ENCODE peak calls at places on chromosomes 2 and 18, in four cellular contexts. Y is left ventricle myocardium inferior, A is tibial artery, R is choroid plexus epithelial cell. G is an unnamed sample.
A peak's percentile ranks its signal among the peaks of the same experiment; 100 is the strongest.

GRCh38 chr2:35973132-35973736 is 382.3 kb upstream of the CRIM1 start:
- DNase-seq in A (no peak), R (peak; percentile 69), Y (no peak), G (peak; percentile 26)

GRCh38 chr2:74267068-74267467 is 68.7 kb downstream of the MTHFD2 start:
- DNase-seq in Y (no peak), R (no peak), A (no peak), G (no peak)

GRCh38 chr2:182068811-182069210 is 83.2 kb downstream of the PPP1R1C start:
- DNase-seq in Y (no peak), A (no peak), R (peak; percentile 40), G (no peak)

GRCh38 chr2:43406643-43407042 is 180.2 kb upstream of the ZFP36L2 start:
- DNase-seq in Y (no peak), R (no peak), A (no peak), G (no peak)

GRCh38 chr18:35432565-35433001 is 55.4 kb upstream of the ZNF396 start:
- DNase-seq in Y (no peak), A (no peak), R (peak; percentile 28), G (peak; percentile 24)

GRCh38 chr2:206989306-206989705 is 50.0 kb downstream of the CPO start:
- DNase-seq in A (no peak), Y (peak; percentile 25), R (peak; percentile 49), G (peak; percentile 18)

GRCh38 chr2:43452318-43452731 is 143.5 kb downstream of the THADA start:
- DNase-seq in Y (no peak), R (no peak), A (no peak), G (no peak)

GRCh38 chr2:235594041-235594440 is 100.2 kb downstream of the AGAP1 start:
- DNase-seq in Y (no peak), R (peak; percentile 95), A (no peak), G (peak; percentile 82)

GRCh38 chr18:44733069-44733753 is 52.5 kb downstream of the SETBP1 start:
- DNase-seq in R (peak; percentile 73), Y (no peak), A (no peak), G (peak; percentile 92)

GRCh38 chr2:59706729-59707128 is 846.7 kb downstream of the BCL11A start:
- DNase-seq in R (no peak), Y (no peak), A (no peak), G (no peak)

GRCh38 chr2:158189526-158189925 is 87.8 kb downstream of the UPP2 start:
- DNase-seq in R (no peak), A (no peak), Y (no peak), G (no peak)

GRCh38 chr2:147829106-147829505 is 15.7 kb upstream of the ACVR2A start:
- DNase-seq in A (no peak), Y (no peak), R (peak; percentile 92), G (peak; percentile 87)

GRCh38 chr2:85019121-85019520 is 48.2 kb downstream of the KCMF1 start:
- DNase-seq in Y (no peak), R (no peak), A (no peak), G (no peak)

GRCh38 chr18:40407913-40408312 is 1547.1 kb upstream of the PIK3C3 start:
- DNase-seq in A (no peak), R (peak; percentile 44), Y (no peak), G (peak; percentile 41)

GRCh38 chr2:19185061-19185460 is 173.4 kb downstream of the OSR1 start:
- DNase-seq in A (no peak), Y (no peak), R (peak; percentile 43), G (no peak)

GRCh38 chr2:217062774-217063173 is 202.9 kb upstream of the TNP1 start:
- DNase-seq in Y (no peak), A (no peak), R (no peak), G (no peak)

GRCh38 chr2:222514901-222515300 is 90.6 kb downstream of the SGPP2 start:
- DNase-seq in R (no peak), A (no peak), Y (no peak), G (no peak)

GRCh38 chr18:43013489-43013888 is 102.0 kb downstream of the RIT2 start:
- DNase-seq in A (no peak), R (peak; percentile 74), Y (no peak), G (peak; percentile 38)

GRCh38 chr2:194166818-194167217 is 1490.2 kb upstream of the SLC39A10 start:
- DNase-seq in Y (no peak), R (peak; percentile 56), A (no peak), G (peak; percentile 42)

GRCh38 chr2:234773129-234773528 is 178.7 kb upstream of the SH3BP4 start:
- DNase-seq in A (no peak), Y (no peak), R (no peak), G (no peak)

GRCh38 chr2:128347701-128348504 is 29.2 kb upstream of the HS6ST1 start:
- DNase-seq in A (peak; percentile 90), R (peak; percentile 31), Y (peak; percentile 75), G (peak; percentile 61)

GRCh38 chr18:63237911-63238710 is 81.5 kb downstream of the BCL2 start:
- DNase-seq in A (peak; percentile 74), Y (no peak), R (peak; percentile 97), G (peak; percentile 91)

GRCh38 chr18:73047688-73048087 is 179.9 kb upstream of the NETO1 start:
- DNase-seq in A (no peak), R (no peak), Y (no peak), G (no peak)

GRCh38 chr2:118013221-118013723 is 598 bp downstream of the CCDC93 start:
- DNase-seq in A (peak; percentile 68), Y (peak; percentile 54), R (peak; percentile 36), G (no peak)

GRCh38 chr2:128787616-128788015 is 468.9 kb upstream of the HS6ST1 start:
- DNase-seq in A (no peak), R (no peak), Y (no peak), G (no peak)

GRCh38 chr2:109223490-109223889 is 94.5 kb downstream of the SH3RF3 start:
- DNase-seq in A (no peak), Y (no peak), R (no peak), G (no peak)

GRCh38 chr2:159399716-159400525 is 113.4 kb upstream of the WDSUB1 start:
- DNase-seq in R (peak; percentile 12), Y (no peak), A (no peak), G (no peak)

GRCh38 chr18:21599585-21600525 is 649 bp downstream of the ESCO1 start:
- DNase-seq in A (peak; percentile 75), R (peak; percentile 12), Y (peak; percentile 45), G (peak; percentile 7)

GRCh38 chr2:217812170-217812569 is 190.6 kb downstream of the TNS1 start:
- DNase-seq in A (no peak), R (no peak), Y (no peak), G (no peak)

GRCh38 chr18:29160123-29160522 is 983.2 kb upstream of the CDH2 start:
- DNase-seq in A (no peak), R (no peak), Y (no peak), G (no peak)

GRCh38 chr2:17461087-17461475 is 57.2 kb downstream of the RAD51AP2 start:
- DNase-seq in R (no peak), Y (no peak), A (no peak), G (no peak)

GRCh38 chr2:62999905-63000304 is 50.7 kb upstream of the OTX1 start:
- DNase-seq in R (peak; percentile 16), A (peak; percentile 84), Y (peak; percentile 36), G (peak; percentile 26)

GRCh38 chr18:49691177-49691608 is 122.1 kb downstream of the ACAA2 start:
- DNase-seq in A (no peak), Y (no peak), R (peak; percentile 71), G (peak; percentile 90)
- H3K4me3 ChIP-seq in A (no peak overlapping the region), Y (no peak overlapping the region), R (no peak overlapping the region), G (no peak overlapping the region)

GRCh38 chr2:241673189-241673663 is 13.4 kb downstream of the DTYMK start:
- DNase-seq in Y (no peak), R (no peak), A (no peak), G (no peak)

GRCh38 chr2:241672243-241673188 is 14.1 kb downstream of the DTYMK start:
- DNase-seq in A (no peak), Y (no peak), R (no peak), G (no peak)

GRCh38 chr2:241675885-241676284 is 10.7 kb downstream of the DTYMK start:
- DNase-seq in Y (no peak), A (no peak), R (no peak), G (no peak)

GRCh38 chr2:241671457-241672240 is 15.0 kb downstream of the DTYMK start:
- DNase-seq in R (no peak), Y (no peak), A (no peak), G (no peak)

DNA sequence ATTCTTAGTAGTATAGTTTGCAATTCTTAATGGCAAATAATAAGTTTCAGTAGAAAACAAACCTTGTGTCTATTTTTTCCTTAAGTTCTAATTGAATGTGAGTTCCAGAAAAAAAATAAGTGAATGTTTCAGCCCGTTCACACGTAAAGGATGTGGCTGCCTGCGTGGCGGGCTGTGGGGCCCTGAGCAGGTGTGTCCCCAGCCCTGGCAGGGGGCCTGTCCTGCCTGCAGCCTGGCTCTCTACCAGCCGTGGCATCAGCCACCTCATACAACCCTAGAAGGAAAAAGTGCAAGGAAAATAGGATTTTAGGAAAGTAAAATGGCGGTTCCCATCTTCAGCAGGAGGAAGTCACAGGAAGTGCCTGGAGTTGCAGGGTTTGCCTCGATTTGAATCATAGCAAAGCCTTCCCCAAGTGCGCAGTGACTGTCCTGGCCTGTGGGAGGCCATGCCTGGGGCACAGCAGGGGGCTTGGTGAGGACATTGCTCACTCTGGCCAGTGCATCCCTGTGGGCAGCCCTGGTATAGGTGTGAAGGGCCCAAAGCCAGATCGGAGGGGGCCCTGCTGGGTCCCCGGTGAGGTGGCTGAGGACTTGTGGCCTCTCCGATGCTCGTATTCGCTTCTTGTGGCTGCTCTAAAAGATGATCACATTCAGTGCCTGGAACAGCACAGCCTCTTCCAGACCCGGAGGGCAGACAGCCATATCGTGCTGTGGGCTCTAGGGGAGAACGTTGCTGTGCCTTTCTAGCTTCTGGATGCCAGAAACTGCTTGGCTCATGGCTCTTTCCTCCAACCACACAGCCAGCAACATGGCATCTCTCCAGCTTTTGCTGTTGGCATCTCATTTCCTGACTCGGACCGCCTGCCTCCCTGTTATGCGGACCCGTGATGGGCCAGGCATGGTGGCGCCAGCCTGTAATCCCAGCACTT is 12.6 kb downstream of the DTYMK start:
- DNase-seq in Y (no peak), A (no peak), R (peak; percentile 29), G (peak; percentile 41)
- TF ChIP-seq CTCF in Y (no peak), A (no peak), R (peak; percentile 2), G (no peak)

DNA sequence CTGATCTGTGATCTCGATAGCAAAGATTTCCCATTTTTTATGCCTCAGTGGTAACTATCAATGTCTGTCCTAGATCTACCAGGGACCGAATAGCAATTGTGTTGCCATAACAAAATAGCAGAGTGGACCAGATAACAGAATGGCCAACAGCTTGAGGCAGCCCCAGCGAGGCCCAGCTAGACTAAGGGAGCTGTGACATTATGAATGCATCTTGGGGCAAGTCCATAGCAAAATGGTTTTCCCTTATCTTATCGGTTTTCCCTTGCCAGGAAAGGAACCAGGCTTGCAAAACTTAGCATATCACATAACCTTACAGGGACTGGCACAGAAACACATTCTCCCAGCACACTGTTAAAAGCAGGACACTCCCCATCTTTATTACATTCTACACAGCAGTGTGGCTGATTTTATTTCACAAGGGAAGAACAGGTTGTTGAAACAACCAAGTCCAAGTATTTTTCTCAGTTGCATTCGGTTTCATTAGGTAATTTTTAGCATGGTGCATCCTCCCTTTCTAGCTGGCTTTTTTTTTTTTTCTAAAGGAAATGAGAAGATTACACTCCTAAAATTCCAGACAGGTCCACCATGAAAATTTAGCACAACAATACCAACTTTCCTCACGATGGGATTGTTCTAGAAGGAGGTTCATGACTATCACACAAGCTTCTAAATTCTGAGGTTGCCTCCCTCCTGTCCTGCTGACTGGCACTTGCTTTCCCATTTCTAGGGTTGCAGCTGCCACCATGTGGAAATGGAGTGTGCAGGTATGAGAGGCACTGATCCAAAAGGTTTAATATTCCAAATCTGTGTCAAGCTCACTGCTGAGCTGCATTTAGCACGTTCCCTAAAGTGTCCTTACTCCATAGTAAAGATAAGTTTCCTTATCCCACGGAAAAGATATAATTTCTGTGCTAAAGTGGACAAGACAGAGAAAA is 97.0 kb upstream of the SLC35G4 start:
- DNase-seq in R (peak; percentile 68), Y (no peak), A (no peak), G (no peak)
- H3K4me3 ChIP-seq in R (no peak overlapping the region), Y (no peak overlapping the region), A (no peak overlapping the region), G (no peak overlapping the region)

GRCh38 chr2:195810340-195811098 is 153.5 kb downstream of the SLC39A10 start:
- DNase-seq in Y (no peak), R (no peak), A (no peak), G (no peak)
- TF ChIP-seq CTCF in Y (no peak), R (no peak), A (no peak), G (no peak)

G was measured in astrocyte of the spinal cord.